ENCODE peak calls at places on chromosomes 7 and 10, in four cellular contexts. X is cardiac fibroblast, U is T1000, K is NCI-H345. Y is an unnamed sample.

GRCh38 chr10:7354330-7355047 is 56.3 kb downstream of the SFMBT2 start:
- DNase-seq in K (no peak), X (peak; percentile 14), U (no peak), Y (no peak)

GRCh38 chr7:40836218-40836617 is 701.4 kb downstream of the SUGCT start:
- DNase-seq in U (no peak), K (no peak), X (no peak), Y (peak; percentile 70)

GRCh38 chr7:147539685-147540084 is 1050.9 kb upstream of the C7orf33 start:
- DNase-seq in X (no peak), K (no peak), U (no peak), Y (no peak)

GRCh38 chr7:99368750-99369389 is 5.7 kb upstream of the ARPC1B start:
- DNase-seq in U (no peak), X (no peak), K (no peak), Y (no peak)

GRCh38 chr7:82803411-82803810 is 359.3 kb downstream of the PCLO start:
- DNase-seq in K (no peak), X (no peak), U (no peak), Y (no peak)

GRCh38 chr10:29057712-29058426 is 231.0 kb upstream of the LYZL1 start:
- DNase-seq in X (no peak), K (no peak), U (no peak), Y (no peak)

GRCh38 chr10:17229016-17229716 is 1.1 kb downstream of the VIM start:
- DNase-seq in X (peak; percentile 92), K (no peak), U (peak; percentile 91), Y (peak; percentile 50)

GRCh38 chr10:8336629-8337331 is 282.3 kb downstream of the GATA3 start:
- DNase-seq in X (no peak), K (no peak), U (no peak), Y (no peak)

GRCh38 chr7:124085168-124085567 is 52.3 kb upstream of the TMEM229A start:
- DNase-seq in K (peak; percentile 78), X (peak; percentile 80), U (no peak), Y (no peak)

GRCh38 chr7:28165971-28166955 is 14.3 kb downstream of the JAZF1 start:
- DNase-seq in K (no peak), U (no peak), X (peak; percentile 90), Y (peak; percentile 33)

GRCh38 chr7:50315193-50315592 is 10.7 kb downstream of the IKZF1 start:
- DNase-seq in X (no peak), U (no peak), K (no peak), Y (no peak)

GRCh38 chr10:51960494-51960895 is 261.1 kb upstream of the CSTF2T start:
- DNase-seq in U (no peak), K (peak; percentile 15), X (peak; percentile 78), Y (peak; percentile 25)

GRCh38 chr7:44064791-44065430 is 456 bp downstream of the PGAM2 start:
- DNase-seq in X (peak; percentile 23), U (no peak), K (no peak), Y (no peak)

GRCh38 chr7:21352540-21353387 is 75.1 kb upstream of the SP4 start:
- DNase-seq in X (no peak), K (no peak), U (no peak), Y (peak; percentile 98)

GRCh38 chr10:3426190-3426845 is 253.7 kb upstream of the PITRM1 start:
- DNase-seq in X (peak; percentile 84), K (no peak), U (no peak), Y (no peak)

GRCh38 chr10:30398193-30398592 is 35.8 kb upstream of the MAP3K8 start:
- DNase-seq in K (no peak), X (no peak), U (no peak), Y (no peak)

GRCh38 chr7:141076377-141076776 is 2.5 kb downstream of the TMEM178B start:
- DNase-seq in X (no peak), K (peak; percentile 87), U (no peak), Y (no peak)

GRCh38 chr7:132430863-132431822 is 145.1 kb downstream of the PLXNA4 start:
- DNase-seq in K (no peak), X (peak; percentile 91), U (peak; percentile 21), Y (peak; percentile 54)

GRCh38 chr7:157815061-157816022 is 478.5 kb downstream of the DNAJB6 start:
- DNase-seq in X (no peak), K (no peak), U (no peak), Y (no peak)

GRCh38 chr10:65360497-65360896 is 1565.3 kb upstream of the LRRTM3 start:
- DNase-seq in X (no peak), U (no peak), K (no peak), Y (no peak)

GRCh38 chr7:125516194-125516593 is 586.6 kb upstream of the POT1 start:
- DNase-seq in U (no peak), K (peak; percentile 61), X (no peak), Y (no peak)

GRCh38 chr7:97732567-97733275 is 835 bp downstream of the TAC1 start:
- DNase-seq in X (no peak), K (no peak), U (no peak), Y (no peak)

GRCh38 chr7:51458693-51459092 is 142.1 kb upstream of the COBL start:
- DNase-seq in U (no peak), X (no peak), K (no peak), Y (no peak)

GRCh38 chr10:26952094-26952493 is 91.3 kb upstream of the ABI1 start:
- DNase-seq in X (no peak), K (no peak), U (no peak), Y (peak; percentile 68)

GRCh38 chr10:69634759-69635425 is 4.8 kb downstream of the FAM241B start:
- DNase-seq in U (no peak), K (no peak), X (no peak), Y (no peak)

GRCh38 chr10:11473128-11473760 is 138.2 kb downstream of the USP6NL start:
- DNase-seq in U (no peak), X (no peak), K (no peak), Y (no peak)

GRCh38 chr7:39595102-39595620 is 28.2 kb upstream of the RALA start:
- DNase-seq in X (peak; percentile 81), K (peak; percentile 67), U (no peak), Y (no peak)